ENCODE peak calls at places on chromosome 17, in five cellular contexts. N is hypothalamus, Y is endothelial cell, J is T-cell, L is iPS-NIHi11. V is an unnamed sample.

GRCh38 chr17:2502911-2503580 is 8.6 kb downstream of the METTL16 start:
- DNase-seq in L (no peak), Y (no peak), J (no peak), N (no peak), V (no peak)

GRCh38 chr17:18960803-18961511 is 9.0 kb downstream of the SLC5A10 start:
- DNase-seq in N (peak; percentile 32), Y (peak; percentile 94), J (no peak), L (peak; percentile 92), V (peak; percentile 68)

GRCh38 chr17:77382356-77382911 is 241.7 kb downstream of the SEC14L1 start:
- DNase-seq in N (no peak), L (no peak), Y (no peak), J (peak; percentile 23), V (no peak)

GRCh38 chr17:40326014-40326831 is 17.2 kb downstream of the RARA start:
- DNase-seq in Y (no peak), L (no peak), J (peak; percentile 57), N (no peak), V (no peak)

GRCh38 chr17:67575325-67575724 is 142.4 kb upstream of the NOL11 start:
- DNase-seq in N (no peak), L (no peak), Y (no peak), J (no peak), V (no peak)

GRCh38 chr17:21008516-21008915 is 34.3 kb downstream of the USP22 start:
- DNase-seq in Y (no peak), J (no peak), L (no peak), N (no peak), V (no peak)

GRCh38 chr17:31743767-31744166 is 115.3 kb downstream of the COPRS start:
- DNase-seq in L (no peak), N (no peak), Y (no peak), J (no peak), V (no peak)

GRCh38 chr17:39739885-39740356 is 2.2 kb downstream of the GRB7 start:
- DNase-seq in J (no peak), N (no peak), L (no peak), Y (no peak), V (no peak)

GRCh38 chr17:63335818-63336217 is 110.3 kb downstream of the CYB561 start:
- DNase-seq in L (no peak), N (no peak), J (no peak), Y (no peak), V (no peak)

GRCh38 chr17:7835818-7836595 is 2.0 kb downstream of the KDM6B start:
- DNase-seq in L (no peak), Y (peak; percentile 65), J (no peak), N (peak; percentile 46), V (no peak)

GRCh38 chr17:76598004-76598439 is 12.4 kb upstream of the ST6GALNAC2 start:
- DNase-seq in J (no peak), L (no peak), N (peak; percentile 21), Y (no peak), V (no peak)

GRCh38 chr17:43673516-43674323 is 12.0 kb upstream of the MEOX1 start:
- DNase-seq in Y (peak; percentile 78), N (peak; percentile 16), J (peak; percentile 26), L (peak; percentile 71), V (peak; percentile 60)

GRCh38 chr17:82439829-82440365 is 10.7 kb downstream of the CYBC1 start:
- DNase-seq in J (no peak), Y (no peak), N (no peak), L (peak; percentile 31), V (no peak)

GRCh38 chr17:45144199-45145034 is 3.9 kb upstream of the HEXIM1 start:
- DNase-seq in J (no peak), Y (no peak), N (no peak), L (no peak), V (no peak)

GRCh38 chr17:42118545-42118944 is 2.6 kb downstream of the KAT2A start:
- DNase-seq in Y (peak; percentile 59), N (no peak), L (peak; percentile 42), J (no peak), V (peak; percentile 26)

GRCh38 chr17:41171881-41172280 is 3.9 kb upstream of the KRTAP4-3 start:
- DNase-seq in J (no peak), Y (no peak), L (no peak), N (no peak), V (no peak)

GRCh38 chr17:47879028-47879585 is 16.9 kb upstream of the SP2 start:
- DNase-seq in Y (no peak), L (no peak), J (no peak), N (no peak), V (no peak)

GRCh38 chr17:17067277-17067676 is 25.0 kb downstream of the MPRIP start:
- DNase-seq in J (no peak), N (no peak), Y (no peak), L (no peak), V (no peak)

GRCh38 chr17:67555855-67556254 is 161.9 kb upstream of the NOL11 start:
- DNase-seq in J (no peak), Y (no peak), N (no peak), L (no peak), V (no peak)

GRCh38 chr17:81291662-81292061 is 3.4 kb downstream of the SLC38A10 start:
- DNase-seq in J (peak; percentile 53), L (peak; percentile 86), Y (peak; percentile 75), N (no peak), V (peak; percentile 59)

GRCh38 chr17:34354637-34355036 is 1.6 kb upstream of the CCL13 start:
- DNase-seq in J (no peak), L (no peak), Y (no peak), N (no peak), V (no peak)

V was measured in activated T-helper 9 cell treated with anti-CD3 and anti-CD28 coated beads, Interleukin-2, amount 50 U/mL, for 16 hours.